ENCODE peak calls at places on chromosomes 16 and 17, in ten cellular contexts. G is psoas muscle; B is stimulated activated CD4-positive, alpha-beta T cell treated with anti-CD3 and anti-CD28 coated beads, TNF-alpha, amount 100 ng/mL, for 48 hours; P is GM12864; M is H9; H is IMR-90; F is fibroblast of gingiva; C is head of caudate nucleus; Q is cardiac fibroblast; S is effector memory CD8-positive, alpha-beta T cell. A is an unnamed sample.

GRCh38 chr17:21365016-21365415 is 11.1 kb upstream of the KCNJ12 start:
- DNase-seq in C (no peak), S (no peak), Q (no peak), H (no peak), B (no peak), P (no peak), M (no peak), F (no peak), G (no peak), A (no peak)

GRCh38 chr16:56189990-56190902 is 1.0 kb upstream of the GNAO1 start:
- DNase-seq in C (no peak), H (no peak), B (no peak), M (no peak), P (no peak), Q (no peak), F (no peak), S (no peak), G (no peak), A (no peak)

GRCh38 chr16:1525871-1526607 is 7.4 kb upstream of the TMEM204 start:
- DNase-seq in G (no peak), H (no peak), S (no peak), P (no peak), B (no peak), Q (no peak), M (no peak), C (no peak), F (no peak), A (no peak)

GRCh38 chr17:8162997-8163977 is 539 bp upstream of the VAMP2 start:
- DNase-seq in P (no peak), M (peak; percentile 95), F (no peak), Q (no peak), S (peak; percentile 30), G (peak; percentile 64), C (no peak), B (no peak), H (no peak), A (no peak)

GRCh38 chr16:66660422-66661209 is 35.9 kb downstream of the CMTM4 start:
- DNase-seq in C (peak; percentile 60), H (peak; percentile 84), P (no peak), S (no peak), B (no peak), F (peak; percentile 73), G (peak; percentile 79), M (no peak), Q (peak; percentile 89), A (peak; percentile 86)

GRCh38 chr16:74216319-74216718 is 80.3 kb upstream of the PSMD7 start:
- DNase-seq in P (no peak), S (no peak), B (no peak), C (no peak), H (peak; percentile 41), G (no peak), Q (peak; percentile 1), F (no peak), M (no peak), A (peak; percentile 42)

GRCh38 chr16:67233596-67233995 is 6.7 kb downstream of the TMEM208 start:
- DNase-seq in B (no peak), G (no peak), H (no peak), P (no peak), Q (no peak), F (no peak), S (no peak), M (no peak), C (no peak), A (no peak)

GRCh38 chr16:66798162-66798561 is 3.2 kb downstream of the TERB1 start:
- DNase-seq in B (no peak), P (no peak), Q (peak; percentile 31), M (no peak), C (no peak), G (no peak), F (no peak), H (peak; percentile 55), S (no peak), A (peak; percentile 3)

GRCh38 chr17:7667616-7668406 is 17.1 kb downstream of the ATP1B2 start:
- DNase-seq in G (no peak), C (peak; percentile 17), P (no peak), H (no peak), S (no peak), B (no peak), F (no peak), Q (no peak), M (no peak), A (no peak)

GRCh38 chr16:76854234-76854633 is 336.8 kb upstream of the MON1B start:
- DNase-seq in C (no peak), M (no peak), G (no peak), S (no peak), Q (peak; percentile 7), P (no peak), H (no peak), B (no peak), F (no peak), A (no peak)

GRCh38 chr16:69706256-69706974 is 19.9 kb downstream of the NQO1 start:
- DNase-seq in B (no peak), C (no peak), G (no peak), Q (peak; percentile 62), H (no peak), S (no peak), F (peak; percentile 33), P (no peak), M (no peak), A (peak; percentile 55)

GRCh38 chr16:50354629-50355456 is 13.9 kb downstream of the BRD7 start:
- DNase-seq in Q (peak; percentile 36), S (no peak), C (no peak), M (no peak), G (no peak), H (no peak), P (no peak), F (no peak), B (no peak), A (peak; percentile 18)

GRCh38 chr17:17355426-17355825 is 52.3 kb downstream of the NT5M start:
- DNase-seq in B (no peak), H (no peak), C (no peak), G (no peak), F (no peak), Q (no peak), S (no peak), M (no peak), P (no peak), A (no peak)

GRCh38 chr17:29589524-29590260 is at the start of gene GIT1:
- DNase-seq in G (peak; percentile 92), S (peak; percentile 77), M (peak; percentile 87), P (no peak), C (peak; percentile 68), Q (peak; percentile 89), H (peak; percentile 78), B (peak; percentile 69), F (peak; percentile 83), A (peak; percentile 59)

GRCh38 chr16:16882766-16883165 is 503.8 kb downstream of the NPIPA7 start:
- DNase-seq in H (no peak), P (no peak), M (no peak), Q (no peak), B (no peak), C (no peak), S (no peak), G (no peak), F (no peak), A (no peak)

GRCh38 chr17:66152756-66153155 is 39.2 kb downstream of the CEP112 start:
- DNase-seq in B (no peak), G (no peak), H (peak; percentile 25), P (no peak), Q (peak; percentile 34), S (no peak), F (no peak), C (no peak), M (no peak), A (peak; percentile 8)

GRCh38 chr17:82367724-82368524 is 3.6 kb upstream of the UTS2R start:
- DNase-seq in C (no peak), S (no peak), H (peak; percentile 11), Q (no peak), B (no peak), M (peak; percentile 92), G (no peak), P (no peak), F (no peak), A (no peak)

GRCh38 chr17:82394296-82394695 is 22.7 kb downstream of the UTS2R start:
- DNase-seq in F (no peak), M (no peak), H (no peak), S (no peak), B (no peak), C (no peak), P (no peak), G (no peak), Q (no peak), A (no peak)

GRCh38 chr16:72848759-72849664 is 198.9 kb downstream of the ZFHX3 start:
- DNase-seq in F (peak; percentile 94), G (peak; percentile 93), H (peak; percentile 89), P (no peak), M (no peak), Q (peak; percentile 96), C (peak; percentile 56), S (no peak), B (no peak), A (peak; percentile 76)

GRCh38 chr17:58344791-58345157 is 7.2 kb downstream of the SUPT4H1 start:
- DNase-seq in B (no peak), Q (no peak), M (no peak), G (no peak), F (no peak), P (peak; percentile 69), S (peak; percentile 69), C (no peak), H (no peak), A (no peak)

GRCh38 chr17:82105882-82106696 is 8.1 kb upstream of the FASN start:
- DNase-seq in P (peak; percentile 53), H (peak; percentile 37), G (peak; percentile 74), M (peak; percentile 95), Q (peak; percentile 59), F (no peak), B (no peak), C (no peak), S (peak; percentile 50), A (peak; percentile 76)

GRCh38 chr17:81189670-81190530 is 23.9 kb upstream of the AATK start:
- DNase-seq in F (no peak), B (no peak), C (peak; percentile 47), S (no peak), M (peak; percentile 58), G (no peak), Q (no peak), P (no peak), H (no peak), A (no peak)

GRCh38 chr17:6231886-6232767 is 161.9 kb downstream of the WSCD1 start:
- DNase-seq in B (no peak), C (no peak), H (no peak), F (no peak), Q (no peak), M (peak; percentile 57), S (no peak), G (no peak), P (no peak), A (peak; percentile 31)

GRCh38 chr17:29412780-29413565 is 22.8 kb downstream of the TAOK1 start:
- DNase-seq in G (no peak), B (no peak), Q (peak; percentile 46), C (no peak), M (no peak), H (peak; percentile 78), S (no peak), P (no peak), F (peak; percentile 69), A (peak; percentile 69)

GRCh38 chr17:8137645-8138342 is 13.9 kb upstream of the HES7 start:
- DNase-seq in F (no peak), H (no peak), C (no peak), S (no peak), G (peak; percentile 47), P (no peak), Q (no peak), M (peak; percentile 32), B (no peak), A (no peak)

A was measured in bronchial epithelial cell.